ENCODE peak calls at places on chromosomes 13 and 19, in seven cellular contexts. Q is PC-3, R is body of pancreas, L is RWPE2, O is uterus, C is mucosa of descending colon, J is fibroblast of lung. B is an unnamed sample.

GRCh38 chr19:43380771-43381386 is 27.4 kb downstream of the CD177 start:
- DNase-seq in O (no peak), R (no peak), C (no peak), L (no peak), Q (no peak), J (no peak), B (no peak)

GRCh38 chr13:50274181-50274580 is 258.9 kb downstream of the KCNRG start:
- DNase-seq in Q (no peak), R (no peak), L (no peak), C (no peak), J (no peak), O (no peak), B (no peak)

GRCh38 chr19:47210689-47211316 is 20.2 kb downstream of the BBC3 start:
- DNase-seq in R (peak; percentile 85), J (peak; percentile 88), Q (peak; percentile 81), O (peak; percentile 77), L (no peak), C (peak; percentile 95), B (peak; percentile 89)

GRCh38 chr13:29743229-29743786 is 107.1 kb downstream of the UBL3 start:
- DNase-seq in Q (no peak), O (peak; percentile 71), L (no peak), C (peak; percentile 14), J (peak; percentile 57), R (no peak), B (peak; percentile 78)

GRCh38 chr13:50379584-50379983 is 364.3 kb downstream of the KCNRG start:
- DNase-seq in C (no peak), J (no peak), O (no peak), R (no peak), L (no peak), Q (no peak), B (peak; percentile 30)

GRCh38 chr19:1374250-1374577 is 9.5 kb upstream of the NDUFS7 start:
- DNase-seq in C (no peak), L (no peak), R (no peak), J (no peak), Q (no peak), O (no peak), B (no peak)

GRCh38 chr19:41882568-41883462 is at the start of gene ARHGEF1:
- DNase-seq in Q (peak; percentile 35), C (peak; percentile 65), O (peak; percentile 51), L (peak; percentile 69), R (peak; percentile 55), J (peak; percentile 18), B (no peak)

GRCh38 chr19:4042731-4043082 is 24.0 kb downstream of the ZBTB7A start:
- DNase-seq in R (peak; percentile 72), J (no peak), L (no peak), C (peak; percentile 48), O (no peak), Q (peak; percentile 32), B (no peak)

GRCh38 chr19:18514800-18515682 is 6.8 kb downstream of the ELL start:
- DNase-seq in R (peak; percentile 58), J (peak; percentile 92), L (no peak), Q (peak; percentile 35), O (peak; percentile 50), C (peak; percentile 64), B (peak; percentile 50)

GRCh38 chr19:56295531-56296455 is 18.8 kb downstream of the ZSCAN5A start:
- DNase-seq in J (no peak), C (no peak), O (no peak), R (no peak), L (peak; percentile 75), Q (no peak), B (no peak)

DNA sequence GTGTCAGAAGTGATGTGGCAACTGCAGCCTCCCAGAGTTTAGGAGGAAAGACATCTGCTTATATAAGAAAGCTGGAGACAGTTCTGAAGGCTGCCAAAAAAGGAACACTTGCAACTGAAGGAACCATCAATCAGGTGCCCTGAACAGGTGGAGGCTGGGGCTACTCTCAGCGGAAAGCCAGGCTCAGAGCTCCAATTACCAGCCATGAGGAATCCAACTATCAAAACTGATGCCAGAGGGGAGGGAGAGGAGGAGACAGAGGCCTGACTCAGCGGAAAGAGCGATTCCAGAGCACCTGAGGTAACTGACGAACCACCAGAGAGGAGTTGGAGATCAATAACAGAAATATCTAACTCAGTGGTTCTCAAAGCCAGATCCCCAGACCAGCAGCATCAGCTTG is 24.3 kb downstream of the LEUTX start:
- DNase-seq in C (no peak), J (peak; percentile 1), R (no peak), O (no peak), L (no peak), Q (no peak), B (no peak)
- TF ChIP-seq CTCF in C (no peak), J (no peak), R (no peak), O (no peak), L (no peak), Q (no peak), B (no peak)

GRCh38 chr19:58037927-58038687 is 4.3 kb downstream of the ZSCAN1 start:
- DNase-seq in L (no peak), O (no peak), J (no peak), C (no peak), R (peak; percentile 18), Q (no peak), B (peak; percentile 36)

GRCh38 chr19:58038688-58039204 is 4.9 kb downstream of the ZSCAN1 start:
- DNase-seq in C (no peak), O (no peak), Q (no peak), L (no peak), R (no peak), J (no peak), B (no peak)

GRCh38 chr19:58033741-58034475 is at the start of gene ZSCAN1:
- DNase-seq in Q (no peak), L (no peak), R (peak; percentile 82), J (peak; percentile 86), C (peak; percentile 68), O (peak; percentile 72), B (peak; percentile 86)

GRCh38 chr19:58035863-58036262 is 2.0 kb downstream of the ZSCAN1 start:
- DNase-seq in R (no peak), C (no peak), L (no peak), Q (no peak), O (no peak), J (no peak), B (no peak)

GRCh38 chr19:58034476-58034790 is 608 bp downstream of the ZSCAN1 start:
- DNase-seq in J (no peak), C (no peak), L (no peak), O (no peak), Q (no peak), R (no peak), B (no peak)
- H3K4me3 ChIP-seq in J (peak overlapping the region; percentile 28), C (no peak overlapping the region), L (peak overlapping the region; percentile 38), O (peak overlapping the region; percentile 17), Q (no peak overlapping the region), R (no peak overlapping the region), B (peak overlapping the region; percentile 45)

GRCh38 chr13:46104868-46105267 is at the start of gene CPB2:
- DNase-seq in J (no peak), O (no peak), L (no peak), C (no peak), Q (no peak), R (no peak), B (no peak)
- TF ChIP-seq CTCF in J (no peak), O (no peak), L (no peak), C (no peak), Q (no peak), R (no peak), B (no peak)

DNA sequence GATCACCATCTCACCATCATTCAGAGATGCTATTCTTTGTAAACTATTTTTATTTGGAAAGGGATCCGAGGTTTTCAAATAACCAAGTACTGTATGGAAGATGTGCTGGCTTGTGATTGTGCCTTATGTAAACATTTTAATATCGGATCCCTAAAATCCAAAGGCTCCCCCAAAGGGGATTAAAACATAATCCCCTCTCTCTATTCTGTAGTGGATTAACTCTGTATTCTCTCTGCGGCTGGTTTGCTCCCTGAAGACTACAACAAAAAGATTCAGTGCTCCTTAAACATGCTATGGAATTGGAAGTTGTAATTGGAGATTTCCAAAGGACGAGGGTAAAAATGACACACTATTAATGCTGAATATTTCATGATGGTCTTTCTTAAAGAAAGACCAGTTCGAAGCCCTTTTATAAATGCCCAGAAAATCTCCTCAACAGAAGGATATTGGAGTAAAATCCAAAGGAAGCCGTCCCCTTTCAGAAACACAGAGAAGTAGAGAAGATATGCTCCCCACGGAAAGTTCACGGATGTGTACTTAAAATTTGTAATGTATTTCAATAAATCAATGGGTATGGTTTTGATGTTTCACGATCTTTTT is 6.6 kb downstream of the MAB21L1 start:
- DNase-seq in Q (no peak), O (no peak), C (no peak), J (no peak), L (no peak), R (no peak), B (no peak)
- H3K4me3 ChIP-seq in Q (no peak overlapping the region), O (no peak overlapping the region), C (no peak overlapping the region), J (no peak overlapping the region), L (no peak overlapping the region), R (no peak overlapping the region), B (peak overlapping the region; percentile 81)

DNA sequence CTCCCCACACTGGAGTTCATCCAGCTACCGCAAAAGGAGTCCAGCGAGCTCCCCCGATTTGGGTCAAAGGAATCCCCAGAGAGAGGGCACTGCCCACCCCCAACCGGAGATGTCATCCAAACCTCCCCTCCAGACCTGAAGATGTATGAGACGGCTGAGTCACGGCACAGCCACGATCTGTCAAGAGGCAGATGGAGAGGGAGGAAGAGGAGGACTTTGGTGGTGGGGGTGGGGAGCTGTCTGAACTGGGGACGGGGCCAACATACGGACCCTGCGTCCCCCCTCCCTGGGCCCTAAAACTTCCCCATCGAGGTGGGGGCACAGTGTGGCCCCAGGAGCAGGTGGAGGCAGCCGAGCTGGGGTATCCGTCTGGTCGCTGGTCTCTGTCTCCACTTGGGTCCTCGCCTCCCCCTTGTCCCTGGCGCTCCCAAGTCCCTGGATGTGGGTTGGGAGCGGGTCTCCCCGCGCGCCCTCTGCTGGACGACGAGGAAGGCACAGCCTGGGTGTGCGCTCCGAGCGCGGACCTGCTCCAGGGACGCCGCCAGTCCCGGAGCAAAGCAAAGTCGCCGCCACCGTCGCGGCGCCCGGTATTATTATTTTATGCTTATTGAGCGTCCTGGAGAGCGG is 3.8 kb downstream of the PDE4A start:
- DNase-seq in O (peak; percentile 78), R (peak; percentile 84), C (peak; percentile 88), J (peak; percentile 61), L (no peak), Q (peak; percentile 93), B (peak; percentile 86)
- TF ChIP-seq CTCF in O (peak; percentile 81), R (peak; percentile 89), C (peak; percentile 96), J (peak; percentile 78), L (peak; percentile 93), Q (peak; percentile 94), B (peak; percentile 81)

DNA sequence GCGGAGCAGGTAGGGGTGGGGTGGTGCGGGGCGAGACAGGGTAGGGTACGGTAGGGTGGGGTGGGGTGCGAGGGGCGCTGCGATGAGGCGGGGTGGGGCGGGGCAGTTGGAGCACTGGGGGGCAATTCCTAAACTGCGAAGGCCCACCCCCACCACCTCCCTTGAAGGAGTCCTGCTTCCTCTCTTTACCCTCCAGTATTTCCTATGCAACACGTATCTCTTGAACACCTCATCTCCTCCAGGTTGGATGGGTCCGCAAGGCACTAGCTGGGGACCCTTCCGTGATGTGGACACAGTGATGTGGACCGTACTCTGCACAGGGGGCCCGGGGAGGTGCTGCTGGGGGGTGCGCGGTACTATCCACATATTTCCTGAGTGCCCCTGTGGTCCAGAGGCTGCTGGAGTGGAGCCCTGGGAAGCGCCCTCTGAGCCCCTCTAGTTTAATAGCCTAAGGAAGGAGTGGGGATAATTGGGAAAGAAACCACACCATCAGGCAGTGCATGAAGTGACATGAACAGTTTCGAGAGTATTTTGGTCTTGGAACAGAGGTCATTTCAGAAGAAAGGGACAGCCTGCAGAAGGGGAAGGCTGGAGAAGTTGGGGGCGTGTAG is 1.1 kb downstream of the IL17D start:
- DNase-seq in C (no peak), R (no peak), L (no peak), J (no peak), O (no peak), Q (no peak), B (no peak)
- H3K4me3 ChIP-seq in C (no peak overlapping the region), R (no peak overlapping the region), L (no peak overlapping the region), J (peak overlapping the region; percentile 28), O (peak overlapping the region; percentile 25), Q (peak overlapping the region; percentile 19), B (no peak overlapping the region)

GRCh38 chr13:31790992-31791391 is 51.7 kb downstream of the RXFP2 start:
- DNase-seq in J (no peak), O (no peak), L (no peak), C (no peak), R (no peak), Q (no peak), B (no peak)
- TF ChIP-seq CTCF in J (no peak), O (no peak), L (no peak), C (no peak), R (no peak), Q (no peak), B (no peak)